ENCODE peak calls at places on chromosome 18, in seven cellular contexts. G, O, T, Z, S, P and N are unnamed samples.

GRCh38 chr18:39959839-39960238 is 1995.2 kb upstream of the PIK3C3 start:
- DNase-seq in G (no peak), O (no peak), T (no peak), Z (no peak), S (no peak), P (no peak), N (no peak)

GRCh38 chr18:59052965-59053960 is 86.4 kb upstream of the SEC11C start:
- DNase-seq in G (peak; percentile 77), O (no peak), T (no peak), Z (no peak), S (no peak), P (no peak), N (no peak)

GRCh38 chr18:42053188-42053781 is 98.3 kb downstream of the PIK3C3 start:
- DNase-seq in G (peak; percentile 6), O (peak; percentile 35), T (peak; percentile 60), Z (peak; percentile 34), S (peak; percentile 36), P (peak; percentile 15), N (no peak)

GRCh38 chr18:22466608-22467390 is 49.1 kb upstream of the CTAGE1 start:
- DNase-seq in G (peak; percentile 23), O (no peak), T (no peak), Z (peak; percentile 58), S (no peak), P (peak; percentile 10), N (no peak)

GRCh38 chr18:69490072-69490471 is 89.4 kb downstream of the DOK6 start:
- DNase-seq in G (no peak), O (no peak), T (no peak), Z (no peak), S (no peak), P (no peak), N (no peak)

GRCh38 chr18:56873441-56874140 is 222.4 kb downstream of the WDR7 start:
- DNase-seq in G (no peak), O (no peak), T (peak; percentile 96), Z (peak; percentile 28), S (no peak), P (no peak), N (no peak)

GRCh38 chr18:51066273-51066672 is 36.3 kb downstream of the SMAD4 start:
- DNase-seq in G (no peak), O (no peak), T (no peak), Z (no peak), S (no peak), P (no peak), N (no peak)

GRCh38 chr18:37956902-37957301 is 391.3 kb upstream of the CELF4 start:
- DNase-seq in G (no peak), O (no peak), T (no peak), Z (no peak), S (no peak), P (no peak), N (no peak)

GRCh38 chr18:78782951-78783563 is 196.6 kb upstream of the SALL3 start:
- DNase-seq in G (no peak), O (no peak), T (no peak), Z (no peak), S (no peak), P (no peak), N (peak; percentile 70)

GRCh38 chr18:13436596-13436995 is 218.0 kb downstream of the LDLRAD4 start:
- DNase-seq in G (no peak), O (no peak), T (no peak), Z (no peak), S (no peak), P (no peak), N (no peak)

GRCh38 chr18:59959079-59959478 is 59.3 kb downstream of the PMAIP1 start:
- DNase-seq in G (no peak), O (no peak), T (no peak), Z (no peak), S (no peak), P (peak; percentile 58), N (no peak)

GRCh38 chr18:70195852-70196434 is 9.5 kb downstream of the RTTN start:
- DNase-seq in G (peak; percentile 10), O (peak; percentile 9), T (peak; percentile 58), Z (peak; percentile 35), S (peak; percentile 54), P (no peak), N (no peak)

GRCh38 chr18:79447703-79448367 is 52.1 kb downstream of the NFATC1 start:
- DNase-seq in G (no peak), O (no peak), T (no peak), Z (no peak), S (no peak), P (no peak), N (no peak)

GRCh38 chr18:44458777-44459176 is 221.9 kb upstream of the SETBP1 start:
- DNase-seq in G (no peak), O (no peak), T (no peak), Z (no peak), S (no peak), P (no peak), N (no peak)

GRCh38 chr18:42442661-42443060 is 487.6 kb downstream of the PIK3C3 start:
- DNase-seq in G (no peak), O (no peak), T (no peak), Z (no peak), S (no peak), P (no peak), N (no peak)

DNA sequence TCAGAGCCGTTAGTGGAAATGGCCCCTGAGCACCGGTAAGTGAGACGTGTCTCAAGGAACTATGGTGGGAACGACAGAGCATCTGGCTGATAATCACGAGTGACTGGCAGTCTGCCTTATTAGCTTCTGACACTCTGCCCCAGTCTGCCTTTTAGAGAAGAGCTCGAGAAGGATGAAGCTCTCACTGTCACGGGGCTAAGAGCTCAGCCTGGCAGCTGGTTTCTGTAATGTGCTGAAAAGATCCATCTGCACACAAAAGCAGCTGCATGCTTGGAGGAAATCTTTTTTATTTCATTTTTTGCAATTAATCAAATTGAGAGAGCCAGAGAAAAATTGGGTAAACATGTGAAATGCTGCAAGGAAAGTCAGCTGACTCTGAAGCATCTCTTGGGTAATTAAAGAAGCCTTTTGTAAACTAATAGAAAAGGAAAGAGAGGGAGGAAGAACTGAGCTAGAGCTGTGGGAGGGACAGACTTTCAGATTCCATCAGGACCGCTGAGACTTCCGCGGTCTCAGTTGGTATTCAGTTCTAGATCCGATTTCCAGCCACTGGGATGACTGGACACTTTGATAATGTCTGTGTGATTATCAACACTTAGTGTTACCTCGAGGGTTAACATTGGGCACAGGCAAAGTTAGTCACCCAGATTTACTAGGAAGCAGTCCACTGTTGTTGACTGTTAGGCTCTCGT is 24.4 kb downstream of the MBP start:
- DNase-seq in G (no peak), O (peak; percentile 51), T (no peak), Z (no peak), S (no peak), P (no peak), N (no peak)
- TF ChIP-seq POLR2AphosphoS5 in G (peak; percentile 39), O (peak; percentile 86), T (no peak), Z (no peak), S (no peak), P (no peak), N (no peak)

GRCh38 chr18:702957-703659 is 9.3 kb downstream of the ENOSF1 start:
- DNase-seq in G (no peak), O (no peak), T (no peak), Z (peak; percentile 79), S (no peak), P (no peak), N (no peak)
- H3K4me3 ChIP-seq in G (no peak overlapping the region), O (no peak overlapping the region), T (no peak overlapping the region), Z (no peak overlapping the region), S (no peak overlapping the region), P (no peak overlapping the region), N (no peak overlapping the region)

GRCh38 chr18:8479826-8480225 is 129.4 kb upstream of the RAB12 start:
- DNase-seq in G (no peak), O (no peak), T (no peak), Z (no peak), S (no peak), P (no peak), N (no peak)

GRCh38 chr18:8478166-8478967 is 130.9 kb upstream of the RAB12 start:
- DNase-seq in G (peak; percentile 12), O (peak; percentile 57), T (peak; percentile 94), Z (peak; percentile 40), S (peak; percentile 77), P (peak; percentile 33), N (peak; percentile 88)

GRCh38 chr18:8477615-8478014 is 131.6 kb upstream of the RAB12 start:
- DNase-seq in G (no peak), O (no peak), T (no peak), Z (no peak), S (no peak), P (no peak), N (no peak)

GRCh38 chr18:8478968-8479370 is 130.3 kb upstream of the RAB12 start:
- DNase-seq in G (no peak), O (no peak), T (no peak), Z (no peak), S (no peak), P (no peak), N (no peak)

DNA sequence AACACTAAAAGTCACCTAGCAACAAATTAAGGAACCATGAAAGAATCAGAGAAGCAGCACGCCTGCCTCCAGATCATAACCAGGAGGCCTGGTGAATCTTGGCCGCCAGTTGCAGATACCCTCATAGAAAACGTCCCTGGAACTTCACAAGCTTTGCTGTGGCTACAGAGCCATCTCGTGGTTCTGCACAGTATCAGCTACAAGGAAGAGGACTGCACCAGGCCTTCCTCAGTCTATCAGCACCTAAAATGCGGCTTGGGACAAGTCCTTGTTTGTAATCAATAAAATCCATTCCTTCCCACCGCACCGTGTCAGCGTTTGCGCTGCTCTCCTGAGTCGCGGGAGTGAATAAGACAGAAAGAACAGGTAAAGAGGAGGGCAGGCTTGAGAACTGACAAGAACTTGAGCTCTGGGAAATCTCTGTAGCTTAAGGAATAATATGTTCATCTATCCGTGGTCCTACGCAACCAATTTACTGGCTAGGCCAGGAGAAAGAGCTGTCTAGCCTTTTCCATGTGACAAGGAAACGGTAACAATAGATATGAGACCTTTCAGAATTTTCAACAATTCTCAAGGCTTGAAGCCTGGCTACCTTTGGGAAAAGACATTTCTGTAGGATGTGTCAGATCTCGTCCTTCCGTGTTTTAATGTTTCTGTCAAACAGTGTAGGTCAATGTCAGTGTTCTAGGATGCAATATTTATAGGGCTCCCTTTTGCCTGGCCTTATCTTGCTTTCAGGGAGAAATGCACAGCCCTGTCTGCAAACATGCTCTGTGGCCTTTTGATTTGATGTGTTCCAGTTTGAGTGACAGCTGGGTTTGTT is 128.5 kb upstream of the RAB12 start:
- DNase-seq in G (peak; percentile 48), O (no peak), T (peak; percentile 59), Z (peak; percentile 38), S (peak; percentile 72), P (peak; percentile 24), N (no peak)
- TF ChIP-seq POLR2AphosphoS5 in G (no peak), O (no peak), T (no peak), Z (no peak), S (no peak), P (no peak), N (no peak)

GRCh38 chr18:49561377-49562193 is at the start of gene LIPG:
- DNase-seq in G (peak; percentile 75), O (peak; percentile 85), T (peak; percentile 94), Z (peak; percentile 34), S (peak; percentile 66), P (peak; percentile 57), N (no peak)

GRCh38 chr18:49564435-49564834 is 2.6 kb downstream of the LIPG start:
- DNase-seq in G (no peak), O (no peak), T (no peak), Z (no peak), S (no peak), P (no peak), N (no peak)

GRCh38 chr18:49562481-49563129 is 748 bp downstream of the LIPG start:
- DNase-seq in G (no peak), O (peak; percentile 18), T (peak; percentile 50), Z (no peak), S (no peak), P (no peak), N (no peak)

GRCh38 chr18:49563701-49564100 is 1.8 kb downstream of the LIPG start:
- DNase-seq in G (no peak), O (no peak), T (no peak), Z (no peak), S (no peak), P (no peak), N (no peak)

GRCh38 chr18:49563130-49563540 is 1.3 kb downstream of the LIPG start:
- DNase-seq in G (no peak), O (no peak), T (no peak), Z (no peak), S (no peak), P (peak; percentile 33), N (no peak)
- H3K4me3 ChIP-seq in G (no peak overlapping the region), O (peak overlapping the region; percentile 29), T (peak overlapping the region; percentile 85), Z (no peak overlapping the region), S (no peak overlapping the region), P (peak overlapping the region; percentile 40), N (no peak overlapping the region)